ENCODE peak calls at places on chromosomes 2 and 18, in five cellular contexts. D, Q, U, S and Y are unnamed samples.
A peak's percentile ranks its signal among the peaks of the same experiment; 100 is the strongest.

GRCh38 chr18:75204262-75204977 is 4.5 kb downstream of the PTGR3 start:
- DNase-seq in D (no peak), Q (peak; percentile 50), U (no peak), S (no peak), Y (peak; percentile 68)

GRCh38 chr2:96107883-96108551 is 8.4 kb downstream of the ADRA2B start:
- DNase-seq in D (no peak), Q (peak; percentile 38), U (no peak), S (no peak), Y (peak; percentile 49)

GRCh38 chr2:10817413-10817812 is 4.8 kb upstream of the PDIA6 start:
- DNase-seq in D (no peak), Q (peak; percentile 80), U (no peak), S (peak; percentile 23), Y (peak; percentile 36)

GRCh38 chr2:233380132-233381012 is 26.1 kb downstream of the DGKD start:
- DNase-seq in D (no peak), Q (no peak), U (no peak), S (no peak), Y (no peak)

GRCh38 chr2:234422895-234423505 is 73.9 kb downstream of the ARL4C start:
- DNase-seq in D (no peak), Q (no peak), U (no peak), S (no peak), Y (no peak)

GRCh38 chr2:234025475-234025874 is 25.0 kb upstream of the SPP2 start:
- DNase-seq in D (no peak), Q (no peak), U (no peak), S (peak; percentile 42), Y (no peak)

GRCh38 chr2:203083328-203083727 is 68.7 kb downstream of the NBEAL1 start:
- DNase-seq in D (no peak), Q (no peak), U (no peak), S (no peak), Y (no peak)

GRCh38 chr2:68912732-68913131 is 40.0 kb downstream of the GKN2 start:
- DNase-seq in D (no peak), Q (no peak), U (no peak), S (no peak), Y (no peak)

GRCh38 chr18:33729556-33729955 is 151.5 kb downstream of the ASXL3 start:
- DNase-seq in D (no peak), Q (no peak), U (no peak), S (no peak), Y (no peak)

GRCh38 chr2:64568836-64569235 is 44.7 kb downstream of the AFTPH start:
- DNase-seq in D (no peak), Q (no peak), U (no peak), S (no peak), Y (peak; percentile 11)

GRCh38 chr2:168912466-168913170 is 11.5 kb downstream of the G6PC2 start:
- DNase-seq in D (no peak), Q (peak; percentile 44), U (no peak), S (no peak), Y (peak; percentile 72)

GRCh38 chr2:120825370-120826259 is 89.9 kb downstream of the GLI2 start:
- DNase-seq in D (no peak), Q (no peak), U (no peak), S (peak; percentile 83), Y (no peak)

GRCh38 chr2:152400607-152401214 is 65.7 kb downstream of the FMNL2 start:
- DNase-seq in D (no peak), Q (no peak), U (no peak), S (no peak), Y (no peak)